ENCODE peak calls at places on chromosomes 5 and 9, in ten cellular contexts. One of them, this sample, is unnamed.

GRCh38 chr9:38037981-38038306 is 31.1 kb downstream of the SHB start:
- DNase-seq in prostate gland: no peak
- DNase-seq in GM10248: no peak
- DNase-seq in foreskin fibroblast: no peak
- DNase-seq in choroid plexus epithelial cell: no peak
- DNase-seq in heart right ventricle: no peak
- DNase-seq in cardiac muscle cell: no peak
- DNase-seq in HFF-Myc: no peak
- DNase-seq in omental fat pad: no peak
- DNase-seq in neural progenitor cell: no peak
- DNase-seq in this sample: no peak

GRCh38 chr5:137651022-137651421 is 84.9 kb downstream of the KLHL3 start:
- DNase-seq in neural progenitor cell: no peak
- DNase-seq in omental fat pad: no peak
- DNase-seq in foreskin fibroblast: peak; percentile 27
- DNase-seq in cardiac muscle cell: no peak
- DNase-seq in prostate gland: no peak
- DNase-seq in GM10248: no peak
- DNase-seq in heart right ventricle: no peak
- DNase-seq in choroid plexus epithelial cell: no peak
- DNase-seq in HFF-Myc: no peak
- DNase-seq in this sample: no peak

GRCh38 chr5:168123853-168124528 is 167.5 kb upstream of the WWC1 start:
- DNase-seq in heart right ventricle: no peak
- DNase-seq in foreskin fibroblast: no peak
- DNase-seq in neural progenitor cell: no peak
- DNase-seq in GM10248: peak; percentile 59
- DNase-seq in omental fat pad: no peak
- DNase-seq in HFF-Myc: no peak
- DNase-seq in cardiac muscle cell: no peak
- DNase-seq in prostate gland: no peak
- DNase-seq in choroid plexus epithelial cell: no peak
- DNase-seq in this sample: peak; percentile 69

GRCh38 chr5:14447958-14448881 is 133.4 kb upstream of the OTULINL start:
- DNase-seq in HFF-Myc: peak; percentile 56
- DNase-seq in choroid plexus epithelial cell: peak; percentile 79
- DNase-seq in heart right ventricle: peak; percentile 38
- DNase-seq in GM10248: peak; percentile 64
- DNase-seq in prostate gland: no peak
- DNase-seq in neural progenitor cell: no peak
- DNase-seq in foreskin fibroblast: peak; percentile 61
- DNase-seq in cardiac muscle cell: peak; percentile 18
- DNase-seq in omental fat pad: no peak
- DNase-seq in this sample: peak; percentile 57

GRCh38 chr5:136686192-136686872 is 321.0 kb upstream of the TRPC7 start:
- DNase-seq in HFF-Myc: peak; percentile 10
- DNase-seq in choroid plexus epithelial cell: peak; percentile 80
- DNase-seq in omental fat pad: no peak
- DNase-seq in heart right ventricle: no peak
- DNase-seq in prostate gland: no peak
- DNase-seq in cardiac muscle cell: peak; percentile 44
- DNase-seq in neural progenitor cell: peak; percentile 58
- DNase-seq in foreskin fibroblast: peak; percentile 52
- DNase-seq in GM10248: no peak
- DNase-seq in this sample: no peak

GRCh38 chr9:93665566-93666278 is 89.3 kb downstream of the PHF2 start:
- DNase-seq in GM10248: no peak
- DNase-seq in omental fat pad: no peak
- DNase-seq in neural progenitor cell: no peak
- DNase-seq in choroid plexus epithelial cell: no peak
- DNase-seq in heart right ventricle: no peak
- DNase-seq in prostate gland: no peak
- DNase-seq in cardiac muscle cell: no peak
- DNase-seq in HFF-Myc: no peak
- DNase-seq in foreskin fibroblast: no peak
- DNase-seq in this sample: no peak

GRCh38 chr5:56676091-56676768 is 139.1 kb upstream of the MAP3K1 start:
- DNase-seq in prostate gland: no peak
- DNase-seq in heart right ventricle: no peak
- DNase-seq in foreskin fibroblast: peak; percentile 63
- DNase-seq in GM10248: no peak
- DNase-seq in omental fat pad: no peak
- DNase-seq in HFF-Myc: no peak
- DNase-seq in cardiac muscle cell: no peak
- DNase-seq in choroid plexus epithelial cell: no peak
- DNase-seq in neural progenitor cell: no peak
- DNase-seq in this sample: no peak

GRCh38 chr9:5110867-5111681 is 74.4 kb downstream of the INSL6 start:
- DNase-seq in GM10248: no peak
- DNase-seq in HFF-Myc: no peak
- DNase-seq in prostate gland: no peak
- DNase-seq in neural progenitor cell: no peak
- DNase-seq in cardiac muscle cell: no peak
- DNase-seq in omental fat pad: no peak
- DNase-seq in choroid plexus epithelial cell: no peak
- DNase-seq in foreskin fibroblast: no peak
- DNase-seq in heart right ventricle: no peak
- DNase-seq in this sample: no peak

GRCh38 chr9:7089794-7090193 is 332.0 kb downstream of the KDM4C start:
- DNase-seq in foreskin fibroblast: no peak
- DNase-seq in choroid plexus epithelial cell: no peak
- DNase-seq in prostate gland: no peak
- DNase-seq in HFF-Myc: no peak
- DNase-seq in cardiac muscle cell: no peak
- DNase-seq in omental fat pad: no peak
- DNase-seq in neural progenitor cell: peak; percentile 24
- DNase-seq in heart right ventricle: no peak
- DNase-seq in GM10248: no peak
- DNase-seq in this sample: peak; percentile 3

GRCh38 chr5:127705120-127705892 is 2.1 kb downstream of the CCDC192 start:
- DNase-seq in neural progenitor cell: no peak
- DNase-seq in foreskin fibroblast: peak; percentile 91
- DNase-seq in prostate gland: no peak
- DNase-seq in HFF-Myc: peak; percentile 65
- DNase-seq in cardiac muscle cell: no peak
- DNase-seq in GM10248: no peak
- DNase-seq in choroid plexus epithelial cell: peak; percentile 92
- DNase-seq in omental fat pad: peak; percentile 25
- DNase-seq in heart right ventricle: no peak
- DNase-seq in this sample: no peak

GRCh38 chr5:141858084-141858765 is 20.0 kb downstream of the PCDH1 start:
- DNase-seq in neural progenitor cell: peak; percentile 59
- DNase-seq in heart right ventricle: no peak
- DNase-seq in GM10248: no peak
- DNase-seq in HFF-Myc: no peak
- DNase-seq in prostate gland: no peak
- DNase-seq in cardiac muscle cell: no peak
- DNase-seq in choroid plexus epithelial cell: no peak
- DNase-seq in foreskin fibroblast: no peak
- DNase-seq in omental fat pad: no peak
- DNase-seq in this sample: no peak

GRCh38 chr9:96556701-96557461 is 62.8 kb downstream of the CDC14B start:
- DNase-seq in heart right ventricle: no peak
- DNase-seq in foreskin fibroblast: peak; percentile 48
- DNase-seq in prostate gland: no peak
- DNase-seq in choroid plexus epithelial cell: peak; percentile 11
- DNase-seq in cardiac muscle cell: peak; percentile 21
- DNase-seq in HFF-Myc: no peak
- DNase-seq in GM10248: no peak
- DNase-seq in omental fat pad: no peak
- DNase-seq in neural progenitor cell: peak; percentile 16
- DNase-seq in this sample: no peak

GRCh38 chr9:113269355-113269754 is 6.0 kb downstream of the CDC26 start:
- DNase-seq in omental fat pad: no peak
- DNase-seq in foreskin fibroblast: no peak
- DNase-seq in cardiac muscle cell: no peak
- DNase-seq in prostate gland: no peak
- DNase-seq in GM10248: no peak
- DNase-seq in HFF-Myc: no peak
- DNase-seq in heart right ventricle: no peak
- DNase-seq in neural progenitor cell: no peak
- DNase-seq in choroid plexus epithelial cell: no peak
- DNase-seq in this sample: no peak

GRCh38 chr5:63500242-63500641 is 462.0 kb downstream of the HTR1A start:
- DNase-seq in HFF-Myc: no peak
- DNase-seq in choroid plexus epithelial cell: no peak
- DNase-seq in prostate gland: no peak
- DNase-seq in cardiac muscle cell: no peak
- DNase-seq in omental fat pad: no peak
- DNase-seq in GM10248: no peak
- DNase-seq in neural progenitor cell: no peak
- DNase-seq in heart right ventricle: no peak
- DNase-seq in foreskin fibroblast: no peak
- DNase-seq in this sample: no peak

GRCh38 chr9:17318821-17319320 is 184.0 kb downstream of the CNTLN start:
- DNase-seq in cardiac muscle cell: no peak
- DNase-seq in omental fat pad: no peak
- DNase-seq in foreskin fibroblast: peak; percentile 5
- DNase-seq in choroid plexus epithelial cell: peak; percentile 28
- DNase-seq in neural progenitor cell: no peak
- DNase-seq in heart right ventricle: no peak
- DNase-seq in HFF-Myc: no peak
- DNase-seq in prostate gland: no peak
- DNase-seq in GM10248: no peak
- DNase-seq in this sample: no peak

GRCh38 chr9:117028103-117028858 is 341.2 kb downstream of the TRIM32 start:
- DNase-seq in GM10248: no peak
- DNase-seq in prostate gland: no peak
- DNase-seq in cardiac muscle cell: no peak
- DNase-seq in choroid plexus epithelial cell: peak; percentile 2
- DNase-seq in foreskin fibroblast: no peak
- DNase-seq in omental fat pad: no peak
- DNase-seq in neural progenitor cell: peak; percentile 21
- DNase-seq in HFF-Myc: no peak
- DNase-seq in heart right ventricle: no peak
- DNase-seq in this sample: no peak
- TF ChIP-seq CTCF in GM10248: no peak
- TF ChIP-seq CTCF in prostate gland: no peak
- TF ChIP-seq CTCF in cardiac muscle cell: no peak
- TF ChIP-seq CTCF in choroid plexus epithelial cell: no peak
- TF ChIP-seq CTCF in foreskin fibroblast: no peak
- TF ChIP-seq CTCF in omental fat pad: no peak
- TF ChIP-seq CTCF in neural progenitor cell: no peak
- TF ChIP-seq CTCF in HFF-Myc: no peak
- TF ChIP-seq CTCF in heart right ventricle: no peak
- TF ChIP-seq CTCF in this sample: no peak

DNA sequence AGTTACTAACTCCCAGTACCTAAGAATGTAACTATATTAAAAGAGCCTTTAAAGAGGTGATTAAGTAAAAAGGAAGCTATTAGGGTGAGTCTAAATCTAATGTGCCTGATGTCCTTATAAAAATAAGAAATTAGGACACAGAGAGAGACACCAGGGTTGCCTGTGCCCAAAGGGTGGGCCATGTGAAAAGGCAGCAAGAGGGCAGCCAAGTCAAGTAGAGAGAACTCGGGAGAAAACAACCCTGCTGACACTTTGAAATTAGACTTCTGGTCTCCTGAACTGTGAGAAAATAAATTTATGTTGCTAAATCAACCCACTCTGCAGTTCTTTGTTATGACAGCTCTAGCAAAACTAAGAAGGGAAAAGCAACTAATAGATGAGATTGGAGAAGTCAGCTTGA is 1647.6 kb upstream of the C9orf72 start:
- DNase-seq in omental fat pad: no peak
- DNase-seq in heart right ventricle: no peak
- DNase-seq in prostate gland: no peak
- DNase-seq in foreskin fibroblast: no peak
- DNase-seq in HFF-Myc: no peak
- DNase-seq in GM10248: no peak
- DNase-seq in cardiac muscle cell: no peak
- DNase-seq in choroid plexus epithelial cell: no peak
- DNase-seq in neural progenitor cell: no peak
- DNase-seq in this sample: no peak
- TF ChIP-seq CTCF in omental fat pad: no peak
- TF ChIP-seq CTCF in heart right ventricle: no peak
- TF ChIP-seq CTCF in prostate gland: no peak
- TF ChIP-seq CTCF in foreskin fibroblast: no peak
- TF ChIP-seq CTCF in HFF-Myc: no peak
- TF ChIP-seq CTCF in GM10248: no peak
- TF ChIP-seq CTCF in cardiac muscle cell: no peak
- TF ChIP-seq CTCF in choroid plexus epithelial cell: no peak
- TF ChIP-seq CTCF in neural progenitor cell: peak; percentile 8
- TF ChIP-seq CTCF in this sample: no peak

DNA sequence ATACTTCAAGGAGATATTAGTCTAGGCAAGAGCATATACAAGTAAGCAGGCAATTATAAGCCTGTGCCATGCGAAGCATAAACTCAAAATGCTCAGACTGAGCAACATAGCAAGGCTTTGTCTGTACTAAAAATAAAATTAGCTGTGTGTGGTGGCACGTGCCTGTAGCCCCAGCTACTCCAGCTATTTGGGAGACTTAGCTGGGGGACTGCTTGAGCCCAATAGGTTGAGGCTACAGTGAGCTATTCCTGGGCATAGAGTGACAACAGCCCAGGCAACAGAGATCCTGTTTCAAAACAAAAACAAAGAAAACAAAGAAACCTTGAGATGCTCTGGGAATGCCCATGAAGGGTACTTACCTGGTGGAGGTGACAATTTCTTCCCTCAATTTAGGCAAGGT is 130.5 kb upstream of the ZNF608 start:
- DNase-seq in foreskin fibroblast: no peak
- DNase-seq in omental fat pad: no peak
- DNase-seq in neural progenitor cell: no peak
- DNase-seq in cardiac muscle cell: no peak
- DNase-seq in HFF-Myc: no peak
- DNase-seq in heart right ventricle: no peak
- DNase-seq in choroid plexus epithelial cell: no peak
- DNase-seq in prostate gland: no peak
- DNase-seq in GM10248: no peak
- DNase-seq in this sample: no peak
- TF ChIP-seq CTCF in foreskin fibroblast: no peak
- TF ChIP-seq CTCF in omental fat pad: no peak
- TF ChIP-seq CTCF in neural progenitor cell: no peak
- TF ChIP-seq CTCF in cardiac muscle cell: no peak
- TF ChIP-seq CTCF in HFF-Myc: no peak
- TF ChIP-seq CTCF in heart right ventricle: no peak
- TF ChIP-seq CTCF in choroid plexus epithelial cell: no peak
- TF ChIP-seq CTCF in prostate gland: no peak
- TF ChIP-seq CTCF in GM10248: no peak
- TF ChIP-seq CTCF in this sample: no peak

DNA sequence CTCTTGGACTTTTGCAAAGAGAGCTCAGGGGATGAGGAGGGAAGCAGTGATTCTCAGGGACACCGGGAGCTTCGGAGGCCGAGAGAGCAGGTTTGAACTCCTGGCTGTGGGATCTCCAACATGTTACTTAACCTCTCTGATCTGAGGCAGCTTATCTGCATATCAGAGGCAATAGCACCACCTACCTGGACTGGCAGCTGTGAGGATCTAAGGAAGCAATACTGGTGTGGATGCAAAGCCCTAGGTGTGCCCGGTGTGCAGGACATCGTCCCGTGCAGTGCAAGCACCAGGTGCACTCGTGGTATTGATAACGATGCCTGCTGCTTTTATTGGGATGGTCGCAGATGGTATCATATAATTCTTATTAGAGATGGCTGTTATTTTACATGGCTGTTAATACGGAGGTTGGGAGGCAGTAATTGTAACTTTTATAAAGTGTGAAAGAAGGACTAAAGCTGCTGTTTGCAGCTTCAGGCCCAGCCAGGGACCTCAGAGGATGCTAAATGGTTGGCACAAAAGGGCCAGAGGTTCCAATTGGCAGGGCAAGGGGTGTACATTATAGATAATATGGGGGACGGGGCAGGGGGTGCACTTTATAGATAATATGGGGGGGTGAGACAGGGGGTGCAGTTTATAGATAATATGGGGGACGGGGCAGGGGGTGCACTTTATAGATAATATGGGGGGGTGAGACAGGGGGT is 14.9 kb downstream of the COL5A1 start:
- DNase-seq in GM10248: no peak
- DNase-seq in neural progenitor cell: no peak
- DNase-seq in prostate gland: no peak
- DNase-seq in HFF-Myc: no peak
- DNase-seq in omental fat pad: no peak
- DNase-seq in foreskin fibroblast: no peak
- DNase-seq in choroid plexus epithelial cell: no peak
- DNase-seq in heart right ventricle: no peak
- DNase-seq in cardiac muscle cell: no peak
- DNase-seq in this sample: no peak
- TF ChIP-seq CTCF in GM10248: no peak
- TF ChIP-seq CTCF in neural progenitor cell: no peak
- TF ChIP-seq CTCF in prostate gland: no peak
- TF ChIP-seq CTCF in HFF-Myc: peak; percentile 22
- TF ChIP-seq CTCF in omental fat pad: no peak
- TF ChIP-seq CTCF in foreskin fibroblast: no peak
- TF ChIP-seq CTCF in choroid plexus epithelial cell: peak; percentile 37
- TF ChIP-seq CTCF in heart right ventricle: no peak
- TF ChIP-seq CTCF in cardiac muscle cell: no peak
- TF ChIP-seq CTCF in this sample: no peak

This sample was measured in GM13977.